ENCODE peak calls at places on chromosomes 6 and 20, in eight cellular contexts. Q, Z, K, I, G, E, B and V are unnamed samples.

GRCh38 chr20:44601801-44602204 is 19.4 kb downstream of the PKIG start:
- DNase-seq in K (peak), B (no peak), I (no peak), Z (no peak), Q (no peak), E (peak), G (no peak), V (no peak)

GRCh38 chr6:8180327-8181161 is 78.2 kb upstream of the EEF1E1 start:
- DNase-seq in I (no peak), Z (no peak), B (no peak), G (peak), Q (no peak), K (peak), E (peak), V (no peak)

GRCh38 chr6:159819932-159820640 is 20.0 kb downstream of the PNLDC1 start:
- DNase-seq in I (peak), B (no peak), G (no peak), Z (peak), E (no peak), Q (peak), K (no peak), V (peak)

GRCh38 chr20:64167676-64168075 is 3.4 kb downstream of the MYT1 start:
- DNase-seq in E (peak), Q (no peak), B (no peak), Z (no peak), I (no peak), G (no peak), K (peak), V (no peak)

GRCh38 chr6:143539106-143539505 is 27.6 kb upstream of the FUCA2 start:
- DNase-seq in K (no peak), I (no peak), Z (no peak), Q (no peak), E (no peak), G (no peak), B (no peak), V (no peak)

GRCh38 chr6:158854214-158855101 is 35.3 kb upstream of the EZR start:
- DNase-seq in B (no peak), G (no peak), E (no peak), Q (peak), K (peak), Z (peak), I (no peak), V (no peak)

GRCh38 chr6:170099387-170099786 is 191.5 kb downstream of the DLL1 start:
- DNase-seq in I (no peak), Q (no peak), G (no peak), B (no peak), E (no peak), K (no peak), Z (no peak), V (no peak)

GRCh38 chr6:93069856-93070255 is 349.5 kb downstream of the EPHA7 start:
- DNase-seq in I (no peak), E (no peak), B (no peak), G (no peak), K (no peak), Q (no peak), Z (no peak), V (no peak)

GRCh38 chr6:135221505-135221904 is 40.4 kb downstream of the MYB start:
- DNase-seq in K (no peak), B (no peak), G (no peak), Q (no peak), I (no peak), E (no peak), Z (no peak), V (no peak)

GRCh38 chr6:27439371-27439770 is 33.5 kb downstream of the ZNF184 start:
- DNase-seq in K (no peak), Z (no peak), G (no peak), I (no peak), E (no peak), Q (no peak), B (no peak), V (no peak)

GRCh38 chr6:11614534-11615213 is 77.1 kb downstream of the TMEM170B start:
- DNase-seq in G (no peak), K (peak), E (no peak), Q (no peak), I (no peak), Z (no peak), B (no peak), V (no peak)

GRCh38 chr6:24004062-24004461 is 122.0 kb upstream of the NRSN1 start:
- DNase-seq in G (peak), Z (no peak), B (no peak), E (peak), I (no peak), K (peak), Q (no peak), V (no peak)

GRCh38 chr20:48668451-48668946 is 159.3 kb downstream of the PREX1 start:
- DNase-seq in E (peak), Z (no peak), I (no peak), B (no peak), K (peak), G (no peak), Q (no peak), V (no peak)

GRCh38 chr20:18057106-18057993 is at the start of gene OVOL2:
- DNase-seq in Q (no peak), Z (peak), E (no peak), G (no peak), B (peak), K (no peak), I (no peak), V (no peak)

GRCh38 chr6:111468329-111469012 is 14.5 kb downstream of the REV3L start:
- DNase-seq in G (no peak), E (no peak), I (no peak), B (no peak), Q (no peak), K (no peak), Z (peak), V (no peak)

GRCh38 chr6:106609699-106610098 is 19.6 kb downstream of the RTN4IP1 start:
- DNase-seq in B (peak), Q (no peak), G (no peak), E (peak), K (peak), I (no peak), Z (peak), V (peak)

GRCh38 chr6:38676236-38676973 is 26.5 kb downstream of the GLO1 start:
- DNase-seq in K (no peak), G (no peak), E (no peak), Q (no peak), I (no peak), Z (no peak), B (no peak), V (peak)

GRCh38 chr6:21190701-21191588 is 402.6 kb upstream of the SOX4 start:
- DNase-seq in K (no peak), Z (no peak), I (no peak), Q (no peak), G (no peak), B (no peak), E (no peak), V (no peak)

GRCh38 chr20:51510961-51511360 is 31.6 kb downstream of the NFATC2 start:
- DNase-seq in I (no peak), Z (no peak), G (no peak), E (no peak), B (no peak), K (no peak), Q (no peak), V (no peak)

GRCh38 chr6:165091121-165091785 is 218.2 kb downstream of the C6orf118 start:
- DNase-seq in I (no peak), K (peak), Z (no peak), Q (no peak), B (no peak), G (no peak), E (peak), V (no peak)